ENCODE peak calls at places on chromosomes 1 and 21, in seven cellular contexts. O is H54, B is lung, N is NCI-H460, D is HTR-8/SVneo, F is iPS-NIHi11, T is kidney tubule cell. L is an unnamed sample.
A peak's percentile ranks its signal among the peaks of the same experiment; 100 is the strongest.

GRCh38 chr21:46084709-46085108 is 13.2 kb upstream of the COL6A2 start:
- DNase-seq in T (no peak), B (peak; percentile 27), O (no peak), N (no peak), F (no peak), D (no peak), L (no peak)

GRCh38 chr1:9399510-9400424 is 107.1 kb downstream of the SPSB1 start:
- DNase-seq in F (no peak), T (peak; percentile 34), B (no peak), N (no peak), O (no peak), D (no peak), L (no peak)

GRCh38 chr1:90709535-90709934 is 7.6 kb downstream of the BARHL2 start:
- DNase-seq in N (no peak), F (no peak), O (no peak), T (no peak), D (no peak), B (no peak), L (no peak)

GRCh38 chr1:88608139-88608943 is 75.7 kb upstream of the PKN2 start:
- DNase-seq in F (peak; percentile 32), N (peak; percentile 22), T (peak; percentile 50), O (no peak), B (no peak), D (peak; percentile 32), L (peak; percentile 54)

GRCh38 chr1:27090921-27091320 is 64.0 kb downstream of the SLC9A1 start:
- DNase-seq in T (no peak), D (no peak), F (no peak), B (no peak), O (no peak), N (no peak), L (peak; percentile 82)

GRCh38 chr1:205267306-205267902 is 39.7 kb downstream of the TMCC2 start:
- DNase-seq in N (no peak), T (no peak), B (no peak), O (no peak), F (no peak), D (no peak), L (no peak)

GRCh38 chr1:163535807-163536206 is 214.1 kb downstream of the NUF2 start:
- DNase-seq in B (no peak), O (no peak), N (peak; percentile 52), F (no peak), T (peak; percentile 21), D (no peak), L (peak; percentile 48)

GRCh38 chr1:42946120-42947009 is 12.3 kb downstream of the SLC2A1 start:
- DNase-seq in N (no peak), B (no peak), O (no peak), F (no peak), D (no peak), T (no peak), L (no peak)

GRCh38 chr1:242530761-242531160 is 6.3 kb upstream of the PLD5 start:
- DNase-seq in O (no peak), F (no peak), D (no peak), N (no peak), B (no peak), T (peak; percentile 82), L (peak; percentile 68)

GRCh38 chr1:48492392-48492791 is 20.4 kb upstream of the SPATA6 start:
- DNase-seq in N (no peak), D (no peak), F (no peak), B (no peak), T (peak; percentile 46), O (no peak), L (no peak)

GRCh38 chr21:38814126-38815059 is 8.7 kb downstream of the ETS2 start:
- DNase-seq in F (peak; percentile 26), B (no peak), N (no peak), D (no peak), O (no peak), T (no peak), L (no peak)

GRCh38 chr1:207462535-207462934 is 8.4 kb downstream of the CR2 start:
- DNase-seq in N (no peak), F (no peak), O (no peak), T (no peak), D (no peak), B (no peak), L (no peak)

GRCh38 chr1:236938745-236939144 is 65.5 kb downstream of the MT1HL1 start:
- DNase-seq in O (no peak), B (no peak), F (no peak), T (no peak), N (no peak), D (no peak), L (no peak)

GRCh38 chr21:35932232-35932911 is 128.0 kb downstream of the SETD4 start:
- DNase-seq in D (peak; percentile 59), O (peak; percentile 51), F (no peak), N (no peak), T (peak; percentile 99), B (peak; percentile 39), L (peak; percentile 87)

GRCh38 chr1:66351913-66352312 is 182.0 kb upstream of the SGIP1 start:
- DNase-seq in B (no peak), T (no peak), O (no peak), F (no peak), N (no peak), D (no peak), L (no peak)

GRCh38 chr1:61950418-61950817 is 208.1 kb downstream of the PATJ start:
- DNase-seq in F (peak; percentile 35), T (peak; percentile 50), B (no peak), D (peak; percentile 11), N (no peak), O (no peak), L (peak; percentile 38)

GRCh38 chr1:149986486-149987296 is 23.8 kb downstream of the OTUD7B start:
- DNase-seq in B (no peak), O (peak; percentile 31), F (peak; percentile 23), T (peak; percentile 84), D (peak; percentile 73), N (no peak), L (no peak)